ENCODE peak calls at places on chromosomes 3 and 15, in four cellular contexts. One of them, this sample, is unnamed.

GRCh38 chr3:76138921-76139320 is 353.6 kb upstream of the ZNF717 start:
- DNase-seq in GM23338: no peak
- DNase-seq in K562: no peak
- DNase-seq in A549: no peak
- DNase-seq in this sample: no peak

GRCh38 chr3:4581905-4582611 is 88.9 kb downstream of the ITPR1 start:
- DNase-seq in GM23338: no peak
- DNase-seq in K562: no peak
- DNase-seq in A549: no peak
- DNase-seq in this sample: no peak

GRCh38 chr3:47852604-47853397 is 49.9 kb downstream of the DHX30 start:
- DNase-seq in GM23338: no peak
- DNase-seq in A549: no peak
- DNase-seq in K562: no peak
- DNase-seq in this sample: no peak

GRCh38 chr3:76131396-76132153 is 346.2 kb upstream of the ZNF717 start:
- DNase-seq in A549: no peak
- DNase-seq in K562: no peak
- DNase-seq in GM23338: no peak
- DNase-seq in this sample: no peak

GRCh38 chr3:50213383-50213782 is 8.3 kb downstream of the SLC38A3 start:
- DNase-seq in A549: no peak
- DNase-seq in GM23338: no peak
- DNase-seq in K562: no peak
- DNase-seq in this sample: no peak

GRCh38 chr3:175150812-175151411 is 291.8 kb downstream of the NAALADL2 start:
- DNase-seq in A549: no peak
- DNase-seq in K562: no peak
- DNase-seq in GM23338: no peak
- DNase-seq in this sample: no peak

GRCh38 chr15:44490628-44491027 is 46.3 kb upstream of the EIF3J start:
- DNase-seq in K562: no peak
- DNase-seq in A549: no peak
- DNase-seq in GM23338: no peak
- DNase-seq in this sample: no peak

GRCh38 chr3:33440328-33440577 is at the start of gene UBP1:
- DNase-seq in A549: no peak
- DNase-seq in K562: no peak
- DNase-seq in GM23338: no peak
- DNase-seq in this sample: no peak

GRCh38 chr3:34212175-34212574 is 413.7 kb downstream of the PDCD6IP start:
- DNase-seq in A549: no peak
- DNase-seq in K562: no peak
- DNase-seq in GM23338: no peak
- DNase-seq in this sample: no peak

GRCh38 chr3:55885721-55886120 is 398.6 kb upstream of the WNT5A start:
- DNase-seq in GM23338: peak; percentile 52
- DNase-seq in K562: no peak
- DNase-seq in A549: no peak
- DNase-seq in this sample: peak; percentile 62

DNA sequence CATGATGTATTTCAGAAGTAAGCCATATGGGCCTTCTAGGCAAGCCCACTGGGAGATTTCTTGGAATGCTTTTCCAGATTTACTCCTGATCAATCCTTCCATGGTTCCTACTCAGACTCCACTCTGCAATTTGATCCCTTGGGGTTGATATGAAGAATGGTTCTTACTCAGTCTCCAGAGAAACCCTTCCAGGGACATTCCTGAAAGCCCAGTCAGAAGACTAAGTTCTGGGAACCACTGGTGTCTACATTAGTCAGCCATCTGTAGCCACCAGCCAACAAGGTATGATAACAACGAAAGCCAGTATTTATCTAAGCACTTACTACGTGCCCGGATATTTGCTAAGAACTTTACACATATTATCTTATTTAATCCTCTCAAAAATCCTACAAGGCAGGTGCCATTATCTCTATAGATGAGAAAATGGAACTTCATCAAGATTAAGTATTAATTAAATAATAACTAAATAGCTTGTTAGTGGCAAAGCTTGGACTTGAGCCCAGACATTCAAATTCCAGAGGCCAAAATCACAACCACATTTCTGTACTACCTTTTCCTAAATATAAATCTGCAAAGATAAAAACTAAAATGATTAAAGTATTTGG is 32.7 kb downstream of the ZNF385D start:
- DNase-seq in GM23338: no peak
- DNase-seq in A549: no peak
- DNase-seq in K562: no peak
- DNase-seq in this sample: no peak
- TF ChIP-seq REST in GM23338: no peak
- TF ChIP-seq REST in A549: no peak
- TF ChIP-seq REST in K562: no peak
- TF ChIP-seq REST in this sample: no peak

GRCh38 chr3:115626006-115626409 is 2.7 kb downstream of the GAP43 start:
- DNase-seq in GM23338: peak; percentile 46
- DNase-seq in K562: no peak
- DNase-seq in A549: no peak
- DNase-seq in this sample: no peak
- H3K4me3 ChIP-seq in GM23338: peak overlapping the region; percentile 7
- H3K4me3 ChIP-seq in K562: no peak overlapping the region
- H3K4me3 ChIP-seq in A549: no peak overlapping the region
- H3K4me3 ChIP-seq in this sample: no peak overlapping the region

GRCh38 chr15:31365655-31366127 is 39.1 kb downstream of the KLF13 start:
- DNase-seq in K562: peak; percentile 86
- DNase-seq in A549: no peak
- DNase-seq in GM23338: peak; percentile 92
- DNase-seq in this sample: peak; percentile 94

GRCh38 chr15:31365032-31365654 is 38.5 kb downstream of the KLF13 start:
- DNase-seq in K562: no peak
- DNase-seq in GM23338: no peak
- DNase-seq in A549: no peak
- DNase-seq in this sample: no peak

GRCh38 chr15:31367021-31367729 is 40.5 kb downstream of the KLF13 start:
- DNase-seq in A549: no peak
- DNase-seq in K562: no peak
- DNase-seq in GM23338: no peak
- DNase-seq in this sample: no peak

GRCh38 chr15:31367730-31368344 is 41.2 kb downstream of the KLF13 start:
- DNase-seq in A549: no peak
- DNase-seq in GM23338: no peak
- DNase-seq in K562: no peak
- DNase-seq in this sample: no peak

DNA sequence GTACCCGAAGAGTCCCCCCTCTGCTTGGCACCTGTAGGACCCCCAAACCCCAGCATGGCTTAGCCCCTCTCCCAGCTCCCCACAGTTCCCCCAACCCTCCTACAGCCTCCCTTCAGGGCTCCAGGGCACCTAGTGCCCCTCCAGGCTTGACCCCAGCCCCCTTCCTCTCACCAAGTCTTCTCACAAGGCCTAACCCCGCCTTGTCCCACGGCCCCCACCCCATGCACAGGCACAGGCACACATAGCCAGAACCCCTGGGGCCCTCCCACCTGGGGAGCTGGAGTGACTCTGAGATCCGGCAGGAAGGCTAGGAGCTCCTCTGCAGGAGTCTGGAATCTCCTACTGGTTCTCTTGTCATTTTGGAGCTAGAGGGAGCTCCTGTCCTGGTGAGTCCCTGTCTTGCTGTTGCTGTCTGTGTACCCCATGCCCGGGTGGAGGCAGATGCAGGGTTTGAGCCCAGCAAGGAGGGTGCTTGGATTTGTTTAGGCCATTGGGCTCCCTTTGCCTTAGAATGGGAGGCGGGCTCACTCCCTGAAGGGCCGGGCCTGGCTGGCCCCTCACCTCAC is 39.6 kb downstream of the KLF13 start:
- DNase-seq in K562: no peak
- DNase-seq in A549: no peak
- DNase-seq in GM23338: peak; percentile 54
- DNase-seq in this sample: no peak
- TF ChIP-seq CTCF in K562: no peak
- TF ChIP-seq CTCF in A549: no peak
- TF ChIP-seq CTCF in GM23338: no peak
- TF ChIP-seq CTCF in this sample: no peak

DNA sequence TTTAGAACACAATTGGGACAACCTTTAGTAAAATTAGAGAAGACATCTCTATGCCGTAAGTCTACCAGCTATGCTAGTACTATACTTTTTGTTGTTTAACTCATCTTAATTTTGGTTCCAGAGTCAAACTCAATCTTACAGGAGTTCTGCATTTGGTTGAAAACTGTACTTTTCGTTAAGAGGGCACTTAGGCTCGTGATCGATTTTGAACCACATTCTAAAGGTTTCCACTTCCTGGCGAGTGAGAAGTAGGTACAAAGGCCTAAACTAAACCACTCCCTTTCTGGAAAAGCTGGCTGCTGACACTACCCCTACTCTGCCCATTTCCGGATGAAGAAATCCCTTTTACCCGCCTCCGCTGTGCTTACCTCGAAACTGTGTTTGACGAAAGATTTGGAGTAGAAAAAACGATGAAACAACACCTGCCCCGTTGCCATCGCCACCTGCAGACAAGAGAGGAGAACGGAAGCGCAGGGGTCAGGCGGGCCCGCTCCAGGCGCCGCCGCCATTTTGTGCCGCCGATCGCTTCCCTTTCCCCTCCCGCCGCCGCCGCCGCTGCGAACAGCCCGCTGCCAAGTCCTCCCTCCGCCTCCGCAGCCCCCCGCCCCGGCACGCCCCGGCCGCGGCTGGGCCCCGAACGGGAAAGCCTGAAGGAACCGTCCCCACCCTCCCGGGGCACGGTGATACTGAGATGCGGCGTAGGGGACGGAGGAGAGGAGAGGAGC is 748 bp downstream of the CCNL1 start:
- DNase-seq in K562: peak; percentile 47
- DNase-seq in A549: peak; percentile 67
- DNase-seq in GM23338: peak; percentile 82
- DNase-seq in this sample: peak; percentile 82
- TF ChIP-seq REST in K562: no peak
- TF ChIP-seq REST in A549: no peak
- TF ChIP-seq REST in GM23338: no peak
- TF ChIP-seq REST in this sample: no peak

GRCh38 chr15:89494006-89494405 is 2.4 kb downstream of the RHCG start:
- DNase-seq in GM23338: no peak
- DNase-seq in K562: no peak
- DNase-seq in A549: no peak
- DNase-seq in this sample: no peak

GRCh38 chr15:89496155-89497098 is at the start of gene RHCG:
- DNase-seq in GM23338: peak; percentile 96
- DNase-seq in A549: peak; percentile 94
- DNase-seq in K562: peak; percentile 45
- DNase-seq in this sample: no peak

GRCh38 chr15:89492934-89493631 is 3.3 kb downstream of the RHCG start:
- DNase-seq in A549: no peak
- DNase-seq in K562: no peak
- DNase-seq in GM23338: no peak
- DNase-seq in this sample: no peak

GRCh38 chr15:89494941-89495637 is 1.3 kb downstream of the RHCG start:
- DNase-seq in K562: peak; percentile 51
- DNase-seq in GM23338: peak; percentile 73
- DNase-seq in A549: peak; percentile 62
- DNase-seq in this sample: no peak

DNA sequence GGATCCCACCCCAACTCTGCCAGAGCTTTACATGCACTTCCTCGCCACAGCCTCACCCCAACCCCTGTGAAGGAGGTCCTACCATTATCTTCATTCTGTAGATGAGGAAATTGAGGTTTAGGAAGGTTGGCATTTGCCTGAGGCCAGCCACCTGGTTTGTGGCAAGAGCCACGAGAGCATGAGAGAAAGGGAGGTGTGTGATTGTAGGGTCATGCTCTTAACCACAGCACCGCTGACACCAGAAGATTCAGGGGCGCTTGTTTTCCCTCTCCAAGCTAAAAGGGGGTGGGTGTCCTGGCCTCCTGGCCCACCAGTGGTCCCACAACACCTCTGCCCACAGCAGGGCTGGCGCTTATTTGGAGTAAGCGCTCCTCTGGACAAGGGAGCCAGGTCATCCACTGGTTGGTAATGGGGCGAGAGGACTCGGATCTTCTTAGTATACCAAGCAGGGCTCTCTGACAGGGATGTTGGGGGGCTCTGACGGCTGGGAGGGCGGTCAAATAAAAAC is 691 bp downstream of the RHCG start:
- DNase-seq in GM23338: no peak
- DNase-seq in K562: no peak
- DNase-seq in A549: no peak
- DNase-seq in this sample: no peak
- H3K4me3 ChIP-seq in GM23338: peak overlapping the region; percentile 58
- H3K4me3 ChIP-seq in K562: no peak overlapping the region
- H3K4me3 ChIP-seq in A549: peak overlapping the region; percentile 51
- H3K4me3 ChIP-seq in this sample: no peak overlapping the region

GRCh38 chr15:72271895-72272212 is 500 bp downstream of the PARP6 start:
- DNase-seq in A549: peak; percentile 27
- DNase-seq in GM23338: peak; percentile 48
- DNase-seq in K562: peak; percentile 47
- DNase-seq in this sample: peak; percentile 7

GRCh38 chr15:72269739-72270138 is 2.6 kb downstream of the PARP6 start:
- DNase-seq in A549: no peak
- DNase-seq in K562: no peak
- DNase-seq in GM23338: no peak
- DNase-seq in this sample: no peak

GRCh38 chr15:72272997-72273352 is 621 bp upstream of the PARP6 start:
- DNase-seq in K562: no peak
- DNase-seq in GM23338: no peak
- DNase-seq in A549: no peak
- DNase-seq in this sample: no peak

GRCh38 chr15:72271221-72271620 is 1.1 kb downstream of the PARP6 start:
- DNase-seq in K562: no peak
- DNase-seq in GM23338: no peak
- DNase-seq in A549: no peak
- DNase-seq in this sample: no peak

DNA sequence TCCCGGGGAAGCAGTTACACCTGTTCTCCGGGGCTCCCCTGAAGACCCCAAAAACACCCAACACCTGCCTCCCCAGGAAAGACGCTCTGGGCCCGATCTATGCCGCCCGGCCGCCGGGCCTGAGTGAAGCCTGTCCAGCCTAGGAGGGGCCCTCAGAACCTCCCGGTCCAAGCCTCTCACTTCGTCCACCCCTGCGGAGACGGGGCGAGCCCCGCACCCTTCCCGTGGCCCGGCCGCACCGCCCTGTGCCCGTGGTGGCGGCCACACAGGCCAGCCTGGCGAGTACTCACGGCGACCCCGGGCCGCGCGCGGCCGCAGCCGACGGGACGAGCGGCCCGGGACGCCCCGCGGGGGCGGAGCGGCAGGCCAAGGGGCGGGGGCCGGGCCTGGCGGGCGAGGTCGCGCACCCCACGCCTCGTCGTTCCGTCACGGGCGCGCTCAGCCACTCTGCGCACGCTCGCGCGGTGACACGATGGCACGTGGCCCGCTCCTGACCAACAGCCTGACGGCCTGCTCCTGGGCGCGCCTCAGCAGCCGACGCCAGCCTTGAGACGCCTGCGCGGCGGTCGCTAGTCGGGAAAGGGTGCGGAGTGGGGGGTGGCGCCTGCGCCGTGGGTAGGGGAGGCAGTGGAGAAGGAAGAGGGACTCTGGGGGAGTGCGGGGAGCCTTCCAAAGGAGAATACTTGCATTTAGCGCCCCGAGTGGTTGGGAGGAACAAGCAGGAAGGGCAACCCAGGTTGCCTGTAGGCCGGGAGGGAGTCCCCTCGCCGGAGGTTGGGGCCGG is at the start of gene PARP6:
- DNase-seq in GM23338: peak; percentile 98
- DNase-seq in A549: peak; percentile 100
- DNase-seq in K562: peak; percentile 97
- DNase-seq in this sample: peak; percentile 99
- TF ChIP-seq CTCF in GM23338: peak; percentile 55
- TF ChIP-seq CTCF in A549: peak; percentile 75
- TF ChIP-seq CTCF in K562: peak; percentile 83
- TF ChIP-seq CTCF in this sample: peak; percentile 41

This sample was measured in HL-60.